ENCODE peak calls at places on chromosome 21, in four cellular contexts. One of them, this sample, is unnamed.

GRCh38 chr21:34022557-34023335 is 50.6 kb upstream of the MRPS6 start:
- DNase-seq in hypothalamus: no peak
- DNase-seq in AG09319: no peak
- DNase-seq in hepatocyte: no peak
- DNase-seq in this sample: no peak

GRCh38 chr21:42413093-42413492 is 9.4 kb downstream of the UBASH3A start:
- DNase-seq in hypothalamus: no peak
- DNase-seq in AG09319: no peak
- DNase-seq in hepatocyte: no peak
- DNase-seq in this sample: no peak

GRCh38 chr21:32548978-32549377 is 36.3 kb downstream of the TCP10L start:
- DNase-seq in hypothalamus: no peak
- DNase-seq in AG09319: no peak
- DNase-seq in hepatocyte: no peak
- DNase-seq in this sample: no peak

GRCh38 chr21:41819856-41820281 is 53.0 kb upstream of the RIPK4 start:
- DNase-seq in hypothalamus: no peak
- DNase-seq in AG09319: no peak
- DNase-seq in hepatocyte: no peak
- DNase-seq in this sample: no peak

GRCh38 chr21:33359446-33359845 is 34.7 kb downstream of the IFNAR1 start:
- DNase-seq in hypothalamus: no peak
- DNase-seq in AG09319: no peak
- DNase-seq in hepatocyte: no peak
- DNase-seq in this sample: peak

GRCh38 chr21:41396452-41397107 is 29.5 kb upstream of the MX1 start:
- DNase-seq in hypothalamus: peak
- DNase-seq in AG09319: no peak
- DNase-seq in hepatocyte: peak
- DNase-seq in this sample: peak

GRCh38 chr21:46295177-46295711 is 9.1 kb downstream of the YBEY start:
- DNase-seq in hypothalamus: no peak
- DNase-seq in AG09319: no peak
- DNase-seq in hepatocyte: no peak
- DNase-seq in this sample: no peak

GRCh38 chr21:37364722-37365121 is 1.9 kb upstream of the DYRK1A start:
- DNase-seq in hypothalamus: no peak
- DNase-seq in AG09319: no peak
- DNase-seq in hepatocyte: no peak
- DNase-seq in this sample: no peak

GRCh38 chr21:32411366-32412161 is 942 bp upstream of the EVA1C start:
- DNase-seq in hypothalamus: peak
- DNase-seq in AG09319: no peak
- DNase-seq in hepatocyte: peak
- DNase-seq in this sample: peak

GRCh38 chr21:34545079-34545884 is 33.3 kb upstream of the KCNE1 start:
- DNase-seq in hypothalamus: peak
- DNase-seq in AG09319: peak
- DNase-seq in hepatocyte: peak
- DNase-seq in this sample: peak